ENCODE peak calls at places on chromosomes 2 and 18, in ten cellular contexts. O is K562, X is fibroblast of lung, V is GM23338, C is GM23248, K is HCT116, T is PC-3, D is GM12878, E is mammary epithelial cell, Y is astrocyte. Q is an unnamed sample.

GRCh38 chr18:13530879-13531387 is 195.4 kb downstream of the FAM210A start:
- DNase-seq in O (no peak), X (peak; percentile 31), V (peak; percentile 50), C (peak; percentile 72), K (peak; percentile 4), T (peak; percentile 47), D (no peak), E (peak; percentile 2), Y (peak; percentile 53), Q (peak; percentile 55)

GRCh38 chr2:19868224-19868623 is 33.6 kb downstream of the TTC32 start:
- DNase-seq in O (no peak), X (no peak), V (no peak), C (no peak), K (no peak), T (no peak), D (no peak), E (no peak), Y (no peak), Q (no peak)

GRCh38 chr2:96150007-96150406 is 4.8 kb upstream of the DUSP2 start:
- DNase-seq in O (no peak), X (no peak), V (no peak), C (no peak), K (no peak), T (no peak), D (no peak), E (no peak), Y (no peak), Q (no peak)

GRCh38 chr18:36697905-36698304 is 130.9 kb downstream of the TPGS2 start:
- DNase-seq in O (no peak), X (peak; percentile 51), V (no peak), C (peak; percentile 94), K (no peak), T (peak; percentile 73), D (no peak), E (peak; percentile 91), Y (peak; percentile 96), Q (no peak)

GRCh38 chr2:148888003-148888501 is 13.0 kb downstream of the KIF5C start:
- DNase-seq in O (no peak), X (no peak), V (peak; percentile 63), C (no peak), K (no peak), T (no peak), D (no peak), E (no peak), Y (no peak), Q (no peak)

GRCh38 chr2:20141056-20141762 is 83.7 kb downstream of the SDC1 start:
- DNase-seq in O (peak; percentile 25), X (peak; percentile 96), V (no peak), C (peak; percentile 98), K (peak; percentile 59), T (peak; percentile 93), D (no peak), E (peak; percentile 95), Y (peak; percentile 94), Q (no peak)

GRCh38 chr18:48033770-48034650 is 103.6 kb upstream of the SMAD2 start:
- DNase-seq in O (no peak), X (no peak), V (no peak), C (peak; percentile 48), K (no peak), T (no peak), D (no peak), E (no peak), Y (no peak), Q (no peak)

GRCh38 chr2:210546424-210547223 is 9.8 kb upstream of the CPS1 start:
- DNase-seq in O (no peak), X (no peak), V (peak; percentile 47), C (no peak), K (no peak), T (no peak), D (no peak), E (no peak), Y (no peak), Q (no peak)

GRCh38 chr2:152525277-152525838 is 190.4 kb downstream of the FMNL2 start:
- DNase-seq in O (no peak), X (no peak), V (no peak), C (peak; percentile 85), K (no peak), T (peak; percentile 91), D (no peak), E (peak; percentile 94), Y (peak; percentile 68), Q (peak; percentile 76)

GRCh38 chr2:119292226-119292625 is 68.6 kb downstream of the STEAP3 start:
- DNase-seq in O (no peak), X (peak; percentile 47), V (no peak), C (no peak), K (no peak), T (peak; percentile 48), D (no peak), E (no peak), Y (peak; percentile 18), Q (peak; percentile 29)

GRCh38 chr2:85413592-85414421 is 3.6 kb upstream of the CAPG start:
- DNase-seq in O (peak; percentile 83), X (peak; percentile 61), V (peak; percentile 83), C (peak; percentile 83), K (no peak), T (no peak), D (no peak), E (peak; percentile 52), Y (peak; percentile 41), Q (peak; percentile 68)

GRCh38 chr2:133063792-133064191 is 393.8 kb upstream of the LYPD1 start:
- DNase-seq in O (no peak), X (peak; percentile 56), V (peak; percentile 87), C (peak; percentile 30), K (no peak), T (peak; percentile 51), D (no peak), E (peak; percentile 22), Y (peak; percentile 56), Q (peak; percentile 73)

GRCh38 chr2:61853086-61853847 is 593 bp downstream of the FAM161A start:
- DNase-seq in O (peak; percentile 51), X (peak; percentile 52), V (peak; percentile 74), C (peak; percentile 80), K (peak; percentile 37), T (peak; percentile 56), D (no peak), E (peak; percentile 1), Y (peak; percentile 25), Q (peak; percentile 8)

GRCh38 chr2:148020036-148020357 is 540 bp downstream of the ORC4 start:
- DNase-seq in O (no peak), X (no peak), V (no peak), C (peak; percentile 72), K (no peak), T (no peak), D (no peak), E (no peak), Y (peak; percentile 37), Q (peak; percentile 36)

GRCh38 chr2:15594291-15595256 is 2.9 kb downstream of the DDX1 start:
- DNase-seq in O (no peak), X (no peak), V (no peak), C (peak; percentile 7), K (no peak), T (peak; percentile 27), D (no peak), E (no peak), Y (no peak), Q (no peak)
- H3K36me3 ChIP-seq in O (peaks cover 52% of the 10 kb centered on the region), X (peaks cover 10% of the 10 kb centered on the region), V (peaks cover 49% of the 10 kb centered on the region), C (peaks cover 47% of the 10 kb centered on the region), K (peaks cover 35% of the 10 kb centered on the region), T (peaks cover 42% of the 10 kb centered on the region), D (peaks cover 17% of the 10 kb centered on the region), E (peaks cover 35% of the 10 kb centered on the region), Y (peaks cover 35% of the 10 kb centered on the region), Q (peaks cover 45% of the 10 kb centered on the region)

GRCh38 chr18:59264651-59265245 is 8.5 kb downstream of the RAX start:
- DNase-seq in O (no peak), X (no peak), V (peak; percentile 56), C (no peak), K (no peak), T (no peak), D (no peak), E (no peak), Y (no peak), Q (no peak)
- TF ChIP-seq EZH2 in O (no peak), X (peak; percentile 39), V (peak; percentile 67), C (no peak), K (no peak), T (no peak), D (no peak), E (no peak), Y (peak; percentile 59), Q (no peak)

GRCh38 chr2:127083819-127084503 is 23.0 kb downstream of the BIN1 start:
- DNase-seq in O (no peak), X (peak; percentile 99), V (no peak), C (peak; percentile 98), K (no peak), T (peak; percentile 37), D (no peak), E (peak; percentile 21), Y (peak; percentile 98), Q (no peak)
- H3K27ac ChIP-seq in O (no peak overlapping the region), X (peak overlapping the region; percentile 77), V (peak overlapping the region; percentile 45), C (peak overlapping the region; percentile 91), K (no peak overlapping the region), T (no peak overlapping the region), D (no peak overlapping the region), E (no peak overlapping the region), Y (peak overlapping the region; percentile 37), Q (no peak overlapping the region)

DNA sequence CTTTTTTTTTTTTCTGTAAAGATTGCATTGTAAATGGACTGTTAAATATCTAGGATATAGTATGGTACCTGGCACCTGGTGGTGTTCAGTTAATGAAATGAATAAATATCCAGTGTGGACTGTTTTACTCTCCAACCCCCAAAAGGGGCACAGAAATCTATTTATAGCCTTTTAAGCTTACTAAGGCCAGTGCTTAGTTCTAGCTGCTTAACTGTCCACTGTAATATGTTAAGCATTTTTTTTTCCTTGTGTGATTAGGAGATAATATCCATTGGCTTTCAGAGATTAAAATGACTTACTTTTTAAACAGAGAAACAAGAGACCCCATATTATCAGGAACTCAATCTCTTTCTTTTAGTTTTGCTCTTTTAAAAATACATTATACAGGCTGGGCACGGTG is 84.4 kb downstream of the ZNF532 start:
- DNase-seq in O (no peak), X (no peak), V (no peak), C (no peak), K (no peak), T (no peak), D (no peak), E (no peak), Y (no peak), Q (no peak)
- H3K36me3 ChIP-seq in O (no peaks in the 10 kb centered on the region), X (peaks cover 3% of the 10 kb centered on the region), V (peaks cover 68% of the 10 kb centered on the region), C (peaks cover 12% of the 10 kb centered on the region), K (no peaks in the 10 kb centered on the region), T (peaks cover 50% of the 10 kb centered on the region), D (no peaks in the 10 kb centered on the region), E (peaks cover 2% of the 10 kb centered on the region), Y (peaks cover 24% of the 10 kb centered on the region), Q (peaks cover 37% of the 10 kb centered on the region)